ENCODE peak calls at places on chromosomes 6 and 20, in eight cellular contexts. A is sigmoid colon, N is H1, G is neural progenitor cell, O is nephron progenitor cell, T is astrocyte of the spinal cord, B is cardiac fibroblast, H is choroid plexus epithelial cell. I is an unnamed sample.

GRCh38 chr6:2264932-2265331 is 19.5 kb upstream of the GMDS start:
- DNase-seq in A (no peak), N (no peak), G (no peak), O (no peak), T (no peak), B (peak), H (peak), I (no peak)

GRCh38 chr6:20805027-20805426 is 270.8 kb downstream of the CDKAL1 start:
- DNase-seq in A (no peak), N (no peak), G (no peak), O (no peak), T (no peak), B (no peak), H (no peak), I (no peak)

GRCh38 chr20:40156600-40157307 is 532.3 kb downstream of the MAFB start:
- DNase-seq in A (no peak), N (no peak), G (no peak), O (peak), T (no peak), B (no peak), H (no peak), I (no peak)

GRCh38 chr6:157642736-157643135 is 180.3 kb upstream of the SNX9 start:
- DNase-seq in A (no peak), N (no peak), G (no peak), O (no peak), T (no peak), B (no peak), H (no peak), I (no peak)

GRCh38 chr6:153729189-153729588 is 309.9 kb upstream of the OPRM1 start:
- DNase-seq in A (no peak), N (no peak), G (no peak), O (no peak), T (no peak), B (no peak), H (peak), I (no peak)

GRCh38 chr20:57445774-57446173 is 54.6 kb downstream of the RBM38 start:
- DNase-seq in A (no peak), N (no peak), G (no peak), O (no peak), T (no peak), B (no peak), H (no peak), I (no peak)

GRCh38 chr6:116387374-116387773 is 16.6 kb downstream of the DSE start:
- DNase-seq in A (no peak), N (no peak), G (no peak), O (no peak), T (peak), B (peak), H (peak), I (no peak)

GRCh38 chr6:22682979-22683378 is 113.6 kb downstream of the HDGFL1 start:
- DNase-seq in A (no peak), N (no peak), G (no peak), O (no peak), T (no peak), B (no peak), H (no peak), I (no peak)

GRCh38 chr6:30061766-30062458 is 847 bp downstream of the POLR1H start:
- DNase-seq in A (peak), N (no peak), G (no peak), O (peak), T (peak), B (peak), H (peak), I (no peak)

GRCh38 chr6:36851149-36851614 is 11.9 kb upstream of the CPNE5 start:
- DNase-seq in A (peak), N (peak), G (peak), O (peak), T (peak), B (peak), H (peak), I (no peak)

GRCh38 chr20:2475850-2476741 is 5.5 kb upstream of the SNRPB start:
- DNase-seq in A (no peak), N (no peak), G (no peak), O (no peak), T (no peak), B (no peak), H (no peak), I (no peak)

GRCh38 chr20:36060676-36061075 is 92.3 kb downstream of the CNBD2 start:
- DNase-seq in A (no peak), N (no peak), G (no peak), O (no peak), T (no peak), B (no peak), H (no peak), I (no peak)

GRCh38 chr6:148968636-148969270 is 221.9 kb downstream of the UST start:
- DNase-seq in A (no peak), N (no peak), G (no peak), O (no peak), T (peak), B (no peak), H (peak), I (no peak)

GRCh38 chr6:150417899-150418824 is 49.4 kb downstream of the IYD start:
- DNase-seq in A (no peak), N (no peak), G (peak), O (peak), T (peak), B (peak), H (peak), I (no peak)

GRCh38 chr6:44681782-44682181 is 294.3 kb downstream of the CDC5L start:
- DNase-seq in A (no peak), N (peak), G (peak), O (no peak), T (peak), B (peak), H (peak), I (no peak)

GRCh38 chr6:124200661-124201060 is 397.0 kb downstream of the NKAIN2 start:
- DNase-seq in A (no peak), N (no peak), G (no peak), O (no peak), T (no peak), B (no peak), H (no peak), I (no peak)

GRCh38 chr6:35448191-35448590 is 3.9 kb upstream of the FANCE start:
- DNase-seq in A (no peak), N (no peak), G (no peak), O (no peak), T (no peak), B (no peak), H (no peak), I (no peak)

GRCh38 chr20:22160254-22160653 is 424.1 kb downstream of the FOXA2 start:
- DNase-seq in A (no peak), N (no peak), G (no peak), O (no peak), T (no peak), B (no peak), H (no peak), I (no peak)

GRCh38 chr6:26053929-26054658 is 33.1 kb upstream of the HFE start:
- DNase-seq in A (no peak), N (no peak), G (no peak), O (no peak), T (peak), B (peak), H (peak), I (no peak)

GRCh38 chr6:624979-625378 is 31.9 kb downstream of the HUS1B start:
- DNase-seq in A (peak), N (no peak), G (peak), O (peak), T (peak), B (peak), H (peak), I (peak)

GRCh38 chr6:90369024-90369519 is 72.4 kb upstream of the BACH2 start:
- DNase-seq in A (peak), N (no peak), G (peak), O (no peak), T (peak), B (peak), H (peak), I (peak)

GRCh38 chr20:44990425-44990824 is 24.1 kb downstream of the STK4 start:
- DNase-seq in A (no peak), N (no peak), G (no peak), O (no peak), T (peak), B (peak), H (peak), I (no peak)

GRCh38 chr6:31075528-31075927 is 36.8 kb downstream of the C6orf15 start:
- DNase-seq in A (no peak), N (no peak), G (no peak), O (no peak), T (peak), B (peak), H (peak), I (no peak)

GRCh38 chr6:109456283-109456583 is 661 bp upstream of the MICAL1 start:
- DNase-seq in A (no peak), N (no peak), G (peak), O (no peak), T (no peak), B (no peak), H (no peak), I (no peak)

GRCh38 chr6:157251565-157252247 is 71.6 kb downstream of the TMEM242 start:
- DNase-seq in A (no peak), N (no peak), G (no peak), O (no peak), T (no peak), B (no peak), H (no peak), I (no peak)

GRCh38 chr6:107187630-107188029 is 72.3 kb upstream of the BEND3 start:
- DNase-seq in A (no peak), N (no peak), G (no peak), O (no peak), T (no peak), B (no peak), H (no peak), I (no peak)

GRCh38 chr6:88538130-88538706 is 372.1 kb upstream of the CNR1 start:
- DNase-seq in A (no peak), N (peak), G (peak), O (peak), T (peak), B (no peak), H (peak), I (peak)

GRCh38 chr20:24837721-24838456 is 111.2 kb upstream of the CST7 start:
- DNase-seq in A (no peak), N (no peak), G (no peak), O (no peak), T (peak), B (peak), H (peak), I (no peak)

GRCh38 chr6:24403501-24403824 is 727 bp downstream of the MRS2 start:
- DNase-seq in A (no peak), N (no peak), G (no peak), O (no peak), T (peak), B (no peak), H (no peak), I (no peak)

GRCh38 chr20:2984028-2984501 is 59.4 kb upstream of the GNRH2 start:
- DNase-seq in A (no peak), N (peak), G (no peak), O (no peak), T (no peak), B (no peak), H (peak), I (no peak)

GRCh38 chr6:73585566-73586415 is 65.0 kb upstream of the EEF1A1 start:
- DNase-seq in A (no peak), N (no peak), G (no peak), O (no peak), T (peak), B (peak), H (peak), I (peak)

GRCh38 chr6:142706200-142706599 is 238.8 kb downstream of the HIVEP2 start:
- DNase-seq in A (no peak), N (no peak), G (no peak), O (no peak), T (no peak), B (no peak), H (no peak), I (no peak)

GRCh38 chr6:150142657-150143501 is at the start of gene PPP1R14C:
- DNase-seq in A (no peak), N (peak), G (peak), O (peak), T (no peak), B (peak), H (no peak), I (no peak)

GRCh38 chr6:71190809-71191208 is 97.8 kb upstream of the OGFRL1 start:
- DNase-seq in A (no peak), N (no peak), G (peak), O (no peak), T (peak), B (peak), H (peak), I (no peak)

GRCh38 chr6:129842137-129842536 is 19.0 kb downstream of the TMEM244 start:
- DNase-seq in A (no peak), N (no peak), G (no peak), O (no peak), T (no peak), B (no peak), H (no peak), I (no peak)

GRCh38 chr6:7865811-7866210 is 44.8 kb downstream of the TXNDC5 start:
- DNase-seq in A (no peak), N (no peak), G (no peak), O (no peak), T (no peak), B (peak), H (no peak), I (no peak)

GRCh38 chr6:70956451-70957283 is at the start of gene B3GAT2:
- DNase-seq in A (peak), N (peak), G (peak), O (peak), T (peak), B (peak), H (peak), I (no peak)

GRCh38 chr20:13610205-13610604 is 28.5 kb downstream of the TASP1 start:
- DNase-seq in A (no peak), N (no peak), G (peak), O (no peak), T (no peak), B (peak), H (no peak), I (no peak)

DNA sequence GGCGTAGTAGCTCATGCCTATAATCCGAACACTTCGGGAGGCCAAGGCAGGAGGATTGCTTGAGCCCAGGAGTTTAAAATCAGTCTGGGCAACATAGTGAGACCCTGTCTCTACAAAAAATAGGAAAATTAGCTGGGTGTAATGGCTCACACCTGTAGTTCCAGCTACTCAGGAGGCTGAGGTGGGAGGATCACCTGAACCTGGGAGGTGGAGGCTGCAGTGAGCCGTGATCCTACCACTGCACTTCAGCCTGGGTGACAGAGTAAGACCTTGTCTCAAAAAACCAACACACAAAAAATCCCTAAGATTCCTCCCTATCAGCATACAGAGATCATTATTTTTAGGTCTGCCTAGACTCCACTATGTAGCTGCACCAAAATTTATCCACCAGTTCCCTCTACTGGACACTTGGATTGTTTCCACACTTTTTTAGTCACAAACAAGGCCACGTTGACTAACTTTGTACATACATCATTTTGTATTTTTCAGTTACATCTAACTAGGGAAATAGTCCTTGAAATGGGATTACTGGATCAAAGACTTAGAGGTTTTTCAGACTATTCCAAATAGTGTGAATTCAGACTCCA is 3.6 kb upstream of the PHF1 start:
- DNase-seq in A (no peak), N (no peak), G (no peak), O (no peak), T (peak), B (peak), H (peak), I (no peak)
- TF ChIP-seq CTCF in A (no peak), N (no peak), G (peak), O (peak), T (no peak), B (peak), H (peak), I (peak)

GRCh38 chr6:32111424-32112066 is 2.4 kb upstream of the TNXB start:
- DNase-seq in A (peak), N (no peak), G (no peak), O (no peak), T (no peak), B (peak), H (no peak), I (no peak)

GRCh38 chr6:32112436-32112980 is 3.4 kb upstream of the TNXB start:
- DNase-seq in A (peak), N (no peak), G (no peak), O (no peak), T (no peak), B (peak), H (no peak), I (no peak)

GRCh38 chr6:32115623-32116022 is 6.5 kb upstream of the TNXB start:
- DNase-seq in A (no peak), N (no peak), G (no peak), O (no peak), T (no peak), B (no peak), H (no peak), I (no peak)

GRCh38 chr6:32114853-32115252 is 5.7 kb upstream of the TNXB start:
- DNase-seq in A (peak), N (no peak), G (no peak), O (no peak), T (no peak), B (peak), H (peak), I (peak)

DNA sequence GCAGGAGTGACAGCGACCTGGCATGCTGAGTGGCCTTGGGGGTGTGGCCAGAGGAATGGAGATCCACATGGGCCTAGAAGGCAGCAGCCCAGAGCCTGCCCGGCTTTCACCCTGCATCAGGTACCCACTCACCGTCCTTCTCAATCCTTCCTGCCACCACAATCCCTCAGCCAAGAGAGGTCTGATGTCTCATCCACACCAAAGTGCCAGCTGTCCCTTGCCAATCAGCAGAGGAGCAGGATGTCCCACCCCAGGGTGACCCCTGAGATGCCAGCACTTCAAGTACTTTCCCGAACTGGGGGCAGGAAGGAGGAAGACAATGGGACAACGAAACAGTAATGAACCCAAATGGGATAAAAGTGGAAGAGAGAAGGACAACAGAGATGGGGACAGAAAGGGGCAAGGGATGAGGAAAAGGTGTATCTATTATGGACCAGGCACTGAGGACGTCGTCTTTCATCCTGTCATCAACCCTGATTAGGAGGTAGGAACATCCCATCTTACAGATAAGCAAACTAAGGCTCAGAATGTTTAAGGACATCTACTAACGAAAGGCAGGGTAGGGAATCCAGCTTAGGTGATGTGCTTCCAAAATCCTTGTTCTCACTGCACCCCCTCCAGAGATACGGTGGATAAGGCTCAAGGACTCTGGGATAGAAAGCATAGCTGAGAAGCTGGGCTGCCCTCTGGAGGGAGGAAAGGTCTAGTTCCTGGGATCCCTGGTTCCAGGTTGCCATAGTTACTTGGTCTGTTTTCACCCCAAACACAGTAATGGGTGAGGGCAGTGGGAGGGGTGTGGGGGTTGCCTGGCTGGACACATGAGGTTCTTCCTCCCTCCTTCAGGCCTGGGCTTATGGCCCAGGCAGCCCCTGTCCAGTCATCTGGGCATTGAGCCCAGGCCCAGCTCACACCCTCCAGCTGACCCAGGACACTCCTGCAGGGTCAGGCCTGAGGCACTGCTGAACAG is 4.5 kb upstream of the TNXB start:
- DNase-seq in A (peak), N (no peak), G (peak), O (peak), T (peak), B (peak), H (peak), I (no peak)
- TF ChIP-seq CTCF in A (no peak), N (peak), G (peak), O (no peak), T (peak), B (peak), H (peak), I (no peak)

DNA sequence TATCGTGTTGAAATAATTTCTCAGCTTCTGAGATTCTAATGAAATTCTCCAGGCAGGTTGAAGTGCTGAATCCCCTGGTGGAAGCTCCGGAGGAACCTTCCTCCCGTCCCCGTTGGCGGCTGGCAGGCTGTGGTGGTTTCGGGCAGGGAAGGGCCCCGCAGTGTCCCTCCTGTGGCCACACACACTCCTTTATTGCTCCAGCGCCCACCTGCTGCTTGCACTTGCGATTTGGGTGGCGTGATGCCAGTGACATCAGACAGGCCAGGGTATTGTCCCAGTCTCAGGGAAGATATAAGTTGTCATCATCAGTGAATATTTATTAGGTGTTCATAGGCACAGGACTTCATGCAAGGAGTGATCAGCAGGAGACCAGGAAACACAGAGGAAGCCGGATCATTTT is 530.4 kb downstream of the QKI start:
- DNase-seq in A (no peak), N (no peak), G (peak), O (no peak), T (no peak), B (no peak), H (no peak), I (no peak)
- TF ChIP-seq CTCF in A (no peak), N (no peak), G (no peak), O (no peak), T (no peak), B (no peak), H (no peak), I (no peak)

DNA sequence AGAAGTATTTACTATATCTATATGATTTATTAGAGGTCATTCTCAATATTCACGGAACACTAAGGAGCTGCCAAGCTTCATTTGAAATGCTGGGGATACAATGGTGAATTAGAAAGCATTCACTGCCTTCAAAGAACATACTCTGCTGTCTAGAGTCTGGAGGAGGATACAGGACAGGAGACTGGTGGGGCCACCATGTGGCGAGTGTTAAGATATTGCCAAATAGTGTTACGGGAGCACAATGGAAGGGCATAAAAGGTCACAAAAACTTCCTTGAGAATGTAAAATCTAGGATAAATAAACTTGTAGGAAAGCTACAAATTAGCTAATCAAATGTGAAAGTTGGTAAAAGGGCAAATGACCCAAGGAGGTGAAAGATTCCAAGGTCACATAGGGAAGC is 271.7 kb downstream of the RFPL4B start:
- DNase-seq in A (no peak), N (no peak), G (peak), O (peak), T (no peak), B (no peak), H (peak), I (peak)
- TF ChIP-seq CTCF in A (no peak), N (peak), G (peak), O (no peak), T (peak), B (no peak), H (peak), I (no peak)

DNA sequence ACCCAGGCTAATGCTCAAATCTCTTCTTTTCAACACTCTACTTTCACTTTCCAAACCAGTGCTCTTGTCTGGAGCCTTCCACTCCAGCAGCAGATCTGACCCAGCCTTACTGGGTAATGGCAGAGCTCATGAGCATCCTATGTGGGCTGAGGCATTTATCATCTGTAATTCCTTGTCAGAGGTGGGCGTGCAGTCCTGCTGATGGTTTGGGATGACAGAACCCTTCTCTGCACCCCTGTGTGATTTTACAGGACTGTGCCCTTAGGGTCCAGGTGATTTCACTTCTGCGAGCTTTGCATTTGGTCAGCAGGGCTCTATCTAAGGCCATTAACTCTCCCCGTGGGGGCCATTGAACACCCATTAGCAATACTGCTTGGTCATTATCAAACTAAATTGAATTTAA is 55.4 kb downstream of the LAMA4 start:
- DNase-seq in A (no peak), N (no peak), G (no peak), O (no peak), T (no peak), B (no peak), H (no peak), I (no peak)
- TF ChIP-seq CTCF in A (no peak), N (no peak), G (no peak), O (no peak), T (no peak), B (no peak), H (no peak), I (no peak)